ENCODE peak calls at places on chromosomes 3 and 15, in four cellular contexts. B, L, Q and P are unnamed samples.
A peak's percentile ranks its signal among the peaks of the same experiment; 100 is the strongest.

GRCh38 chr3:30871720-30872119 is 22.7 kb downstream of the GADL1 start:
- DNase-seq in Q (no peak), B (no peak), L (peak; percentile 22), P (no peak)

GRCh38 chr3:29764059-29764458 is 483.2 kb downstream of the RBMS3 start:
- DNase-seq in Q (peak; percentile 85), L (peak; percentile 64), B (peak; percentile 83), P (no peak)

GRCh38 chr3:66885326-66886000 is 112.6 kb upstream of the KBTBD8 start:
- DNase-seq in L (peak; percentile 20), Q (peak; percentile 51), B (peak; percentile 11), P (no peak)

GRCh38 chr3:37052860-37053259 is 59.5 kb downstream of the MLH1 start:
- DNase-seq in L (peak; percentile 22), Q (no peak), B (no peak), P (no peak)

GRCh38 chr3:11514191-11514770 is 129.4 kb downstream of the VGLL4 start:
- DNase-seq in Q (peak; percentile 94), L (peak; percentile 96), B (peak; percentile 92), P (peak; percentile 13)

GRCh38 chr3:6860911-6861330 is at the start of gene GRM7:
- DNase-seq in Q (no peak), L (peak; percentile 75), B (no peak), P (no peak)

GRCh38 chr3:114838025-114838424 is 309.1 kb downstream of the ZBTB20 start:
- DNase-seq in Q (no peak), B (no peak), L (no peak), P (no peak)

GRCh38 chr15:101466188-101466587 is 23.3 kb downstream of the PCSK6 start:
- DNase-seq in B (no peak), Q (no peak), L (no peak), P (no peak)

GRCh38 chr15:72118400-72118978 is at the start of gene SENP8:
- DNase-seq in Q (peak; percentile 87), B (no peak), L (no peak), P (no peak)

GRCh38 chr15:67777071-67777470 is 48.2 kb upstream of the SKOR1 start:
- DNase-seq in B (no peak), Q (no peak), L (no peak), P (no peak)

GRCh38 chr15:75714195-75714594 is 1.5 kb upstream of the CSPG4 start:
- DNase-seq in B (no peak), L (no peak), Q (no peak), P (no peak)
- H3K4me1 ChIP-seq in B (peaks cover 29% of the 10 kb centered on the region), L (peaks cover 28% of the 10 kb centered on the region), Q (peaks cover 8% of the 10 kb centered on the region), P (peaks cover 37% of the 10 kb centered on the region)

GRCh38 chr3:144107923-144108322 is 136.3 kb downstream of the DIPK2A start:
- DNase-seq in Q (no peak), B (no peak), L (no peak), P (no peak)

GRCh38 chr3:144112036-144112435 is 140.4 kb downstream of the DIPK2A start:
- DNase-seq in Q (no peak), B (no peak), L (peak; percentile 6), P (no peak)

GRCh38 chr3:144106970-144107369 is 135.3 kb downstream of the DIPK2A start:
- DNase-seq in Q (no peak), B (no peak), L (peak; percentile 5), P (no peak)

GRCh38 chr3:144112437-144112836 is 140.8 kb downstream of the DIPK2A start:
- DNase-seq in Q (no peak), B (no peak), L (no peak), P (no peak)

GRCh38 chr3:144109944-144110343 is 138.3 kb downstream of the DIPK2A start:
- DNase-seq in Q (peak; percentile 14), L (no peak), B (no peak), P (no peak)
- H2AFZ ChIP-seq in Q (peak overlapping the region; percentile 32), L (no peak overlapping the region), B (no peak overlapping the region), P (no peak overlapping the region)

DNA sequence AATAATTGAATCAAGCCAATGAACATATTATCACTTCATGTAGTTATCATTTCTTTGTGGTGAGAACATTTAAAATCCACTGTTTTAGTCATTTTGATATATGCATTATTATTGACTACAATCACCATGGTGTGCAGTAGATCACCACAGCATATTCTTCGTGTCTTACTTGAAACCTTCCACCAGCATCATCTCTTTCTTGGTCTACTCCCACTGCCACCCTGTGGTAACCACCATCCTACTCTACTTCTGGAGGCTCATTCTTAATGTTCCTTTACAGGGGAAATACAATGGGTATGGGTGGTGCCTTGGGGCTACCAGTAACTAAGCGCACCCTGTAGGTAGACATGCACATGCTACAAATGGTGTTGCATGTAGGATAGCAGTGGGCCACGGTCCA is 25.4 kb downstream of the PXK start:
- DNase-seq in Q (no peak), L (no peak), B (no peak), P (no peak)
- H3K4me1 ChIP-seq in Q (peaks cover 6% of the 10 kb centered on the region), L (no peaks in the 10 kb centered on the region), B (peaks cover 14% of the 10 kb centered on the region), P (no peaks in the 10 kb centered on the region)

GRCh38 chr15:40928351-40928974 is 677 bp upstream of the DLL4 start:
- DNase-seq in Q (no peak), L (no peak), B (no peak), P (peak; percentile 26)

GRCh38 chr15:40926659-40927496 is 2.3 kb upstream of the DLL4 start:
- DNase-seq in B (no peak), L (no peak), Q (no peak), P (no peak)

GRCh38 chr15:40927497-40928346 is 1.4 kb upstream of the DLL4 start:
- DNase-seq in L (no peak), Q (peak; percentile 24), B (no peak), P (no peak)

GRCh38 chr15:40925495-40925862 is 3.7 kb upstream of the DLL4 start:
- DNase-seq in Q (no peak), B (no peak), L (no peak), P (no peak)

DNA sequence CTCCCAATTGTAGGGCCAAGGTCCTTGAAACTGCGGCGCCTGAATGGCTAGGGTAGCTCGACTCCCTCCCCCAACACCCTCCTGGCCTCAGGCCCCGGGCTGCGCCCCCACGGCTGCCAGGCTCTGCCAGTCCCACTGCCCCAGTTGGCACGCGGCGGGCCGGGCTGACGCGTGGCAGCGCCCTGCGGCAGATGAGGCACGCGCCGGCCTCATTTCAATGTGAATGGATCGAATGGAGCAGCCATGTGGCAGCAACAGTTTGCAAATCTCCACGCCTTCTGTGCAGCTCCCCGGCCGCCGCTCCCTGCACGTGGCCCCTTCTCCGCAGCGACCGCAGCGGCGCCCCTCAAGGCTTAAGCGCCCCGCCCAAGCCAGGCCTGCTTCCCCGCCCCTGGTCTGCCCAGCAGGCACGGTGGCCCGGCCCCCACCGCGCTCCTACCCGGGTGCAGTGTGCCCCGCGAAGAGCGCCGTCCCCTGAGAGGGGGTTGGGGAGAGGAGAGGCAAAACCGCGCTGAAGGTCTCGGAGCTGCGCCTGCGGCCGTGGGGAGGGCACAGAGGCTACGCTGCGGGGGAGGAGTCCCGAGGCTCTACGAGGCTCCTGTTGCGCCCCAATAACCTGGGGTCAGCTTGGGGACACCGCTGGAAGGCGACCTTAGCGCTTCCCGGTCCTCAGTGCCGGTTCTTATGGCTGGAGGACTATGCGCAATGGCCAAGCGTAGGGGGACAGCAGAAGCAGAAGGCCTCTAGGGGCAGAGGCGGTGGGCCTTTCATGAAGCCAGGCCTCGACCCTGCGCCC is 3.1 kb upstream of the DLL4 start:
- DNase-seq in B (no peak), L (no peak), Q (peak; percentile 55), P (peak; percentile 40)
- H2AFZ ChIP-seq in B (peak overlapping the region; percentile 82), L (peak overlapping the region; percentile 63), Q (peak overlapping the region; percentile 24), P (peak overlapping the region; percentile 68)

DNA sequence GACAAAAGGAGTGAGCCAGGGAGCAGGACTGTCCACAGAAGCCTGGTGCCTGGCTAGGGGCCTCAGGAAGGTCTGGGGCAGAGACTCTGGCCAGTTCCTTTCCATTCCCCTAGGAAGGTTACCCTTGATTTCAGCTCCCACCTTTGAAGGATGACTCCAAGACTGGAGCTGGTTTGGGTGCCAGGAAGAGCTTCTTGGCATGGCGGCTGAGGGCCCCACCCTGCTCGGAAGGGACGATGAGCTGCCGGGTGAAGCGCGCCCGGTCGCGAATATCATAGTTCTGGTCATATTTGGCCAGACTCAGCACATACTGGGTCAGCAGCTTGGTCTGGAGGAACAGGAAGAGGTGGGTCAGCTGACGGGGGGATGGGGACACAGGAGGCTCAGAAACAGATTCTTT is 19.4 kb upstream of the CPEB1 start:
- DNase-seq in L (no peak), Q (no peak), B (no peak), P (no peak)
- H3K4me1 ChIP-seq in L (no peaks in the 10 kb centered on the region), Q (no peaks in the 10 kb centered on the region), B (no peaks in the 10 kb centered on the region), P (no peaks in the 10 kb centered on the region)

GRCh38 chr3:77319711-77320110 is 279.8 kb downstream of the ROBO2 start:
- DNase-seq in Q (peak; percentile 13), L (no peak), B (peak; percentile 39), P (no peak)
- H2AFZ ChIP-seq in Q (no peak overlapping the region), L (no peak overlapping the region), B (no peak overlapping the region), P (no peak overlapping the region)

DNA sequence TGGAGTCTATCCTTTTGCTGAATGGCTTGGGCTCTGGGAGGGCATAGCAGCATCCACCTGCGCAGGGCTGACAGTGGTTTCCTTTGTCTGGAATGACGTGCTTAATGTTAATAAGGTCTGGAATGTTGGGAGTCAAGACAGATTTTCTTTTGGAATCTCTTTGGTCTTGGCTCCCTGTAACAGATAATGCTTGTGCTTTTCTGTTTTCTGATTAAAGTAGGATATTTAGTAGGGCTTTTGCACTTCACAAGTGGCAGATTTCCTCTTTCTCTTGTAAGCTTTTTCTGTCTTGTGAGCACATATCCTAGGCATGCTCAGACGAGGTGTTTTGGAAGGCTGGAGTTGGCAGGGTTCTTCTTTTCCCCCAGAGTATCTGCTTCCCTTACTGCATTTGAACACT is 189.6 kb downstream of the GHSR start:
- DNase-seq in L (peak; percentile 72), B (peak; percentile 34), Q (peak; percentile 54), P (no peak)
- H3K4me1 ChIP-seq in L (peaks cover 38% of the 10 kb centered on the region), B (peaks cover 23% of the 10 kb centered on the region), Q (peaks cover 54% of the 10 kb centered on the region), P (peaks cover 86% of the 10 kb centered on the region)